ENCODE peak calls at places on chromosomes 12 and 14, in ten cellular contexts. T is A549, H is HFF-Myc, N is Caco-2, F is MM.1S, X is psoas muscle, P is cardiac fibroblast, E is astrocyte of the spinal cord, J is right atrium auricular region, Z is body of pancreas. M is an unnamed sample.

GRCh38 chr12:112370156-112370555 is 12.1 kb downstream of the HECTD4 start:
- DNase-seq in T (no peak), H (no peak), N (no peak), F (no peak), X (no peak), P (peak; percentile 22), E (no peak), J (no peak), Z (no peak), M (no peak)

GRCh38 chr14:70934502-70935134 is 27.4 kb downstream of the PCNX1 start:
- DNase-seq in T (no peak), H (no peak), N (no peak), F (peak; percentile 13), X (no peak), P (peak; percentile 68), E (peak; percentile 16), J (no peak), Z (no peak), M (peak; percentile 65)

GRCh38 chr12:7608184-7608911 is 57.4 kb downstream of the APOBEC1 start:
- DNase-seq in T (no peak), H (no peak), N (no peak), F (no peak), X (no peak), P (no peak), E (no peak), J (no peak), Z (no peak), M (no peak)

GRCh38 chr12:95424271-95424994 is 49.5 kb upstream of the METAP2 start:
- DNase-seq in T (no peak), H (no peak), N (no peak), F (no peak), X (no peak), P (no peak), E (no peak), J (no peak), Z (peak; percentile 62), M (no peak)

GRCh38 chr12:109192358-109192757 is 76.0 kb downstream of the ACACB start:
- DNase-seq in T (peak; percentile 90), H (no peak), N (no peak), F (no peak), X (no peak), P (peak; percentile 60), E (peak; percentile 18), J (no peak), Z (no peak), M (peak; percentile 65)

GRCh38 chr14:36584167-36584811 is 1.9 kb upstream of the NKX2-8 start:
- DNase-seq in T (no peak), H (no peak), N (no peak), F (no peak), X (no peak), P (no peak), E (no peak), J (no peak), Z (no peak), M (no peak)

GRCh38 chr12:86137936-86138335 is 118.3 kb downstream of the MGAT4C start:
- DNase-seq in T (no peak), H (peak; percentile 2), N (no peak), F (no peak), X (no peak), P (peak; percentile 20), E (peak; percentile 52), J (no peak), Z (no peak), M (peak; percentile 84)

GRCh38 chr14:68888025-68888850 is 90.9 kb downstream of the ACTN1 start:
- DNase-seq in T (no peak), H (no peak), N (no peak), F (no peak), X (peak; percentile 42), P (peak; percentile 48), E (peak; percentile 23), J (no peak), Z (peak; percentile 8), M (no peak)

GRCh38 chr12:112418248-112418595 is 525 bp upstream of the PTPN11 start:
- DNase-seq in T (no peak), H (no peak), N (no peak), F (peak; percentile 7), X (no peak), P (no peak), E (no peak), J (no peak), Z (no peak), M (no peak)

GRCh38 chr12:47799357-47799955 is 20.2 kb downstream of the HDAC7 start:
- DNase-seq in T (no peak), H (no peak), N (no peak), F (no peak), X (peak; percentile 91), P (no peak), E (no peak), J (no peak), Z (no peak), M (no peak)

DNA sequence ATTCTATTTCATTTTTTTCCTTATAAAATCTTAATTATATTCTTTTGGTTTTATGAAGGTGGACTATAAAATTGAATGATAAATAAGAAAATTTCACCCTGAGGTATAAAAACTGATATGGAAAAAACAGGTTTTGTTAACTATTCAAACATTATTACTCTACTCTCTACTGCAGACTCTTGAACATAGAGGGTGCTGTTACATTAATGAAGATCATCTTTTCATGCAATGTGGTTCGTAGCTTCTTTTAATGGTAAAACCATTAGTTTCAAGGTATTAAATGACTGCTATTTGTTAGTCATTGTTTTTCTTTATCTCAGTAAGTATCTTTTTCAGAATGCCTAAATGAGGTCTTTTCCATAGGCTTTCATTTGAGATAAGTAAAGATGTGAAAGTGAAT is 510.4 kb downstream of the SLC16A7 start:
- DNase-seq in T (no peak), H (peak; percentile 17), N (no peak), F (no peak), X (no peak), P (peak; percentile 59), E (peak; percentile 37), J (no peak), Z (no peak), M (peak; percentile 58)
- TF ChIP-seq CTCF in T (peak; percentile 52), H (no peak), N (no peak), F (peak; percentile 31), X (no peak), P (peak; percentile 38), E (peak; percentile 36), J (no peak), Z (no peak), M (peak; percentile 57)

DNA sequence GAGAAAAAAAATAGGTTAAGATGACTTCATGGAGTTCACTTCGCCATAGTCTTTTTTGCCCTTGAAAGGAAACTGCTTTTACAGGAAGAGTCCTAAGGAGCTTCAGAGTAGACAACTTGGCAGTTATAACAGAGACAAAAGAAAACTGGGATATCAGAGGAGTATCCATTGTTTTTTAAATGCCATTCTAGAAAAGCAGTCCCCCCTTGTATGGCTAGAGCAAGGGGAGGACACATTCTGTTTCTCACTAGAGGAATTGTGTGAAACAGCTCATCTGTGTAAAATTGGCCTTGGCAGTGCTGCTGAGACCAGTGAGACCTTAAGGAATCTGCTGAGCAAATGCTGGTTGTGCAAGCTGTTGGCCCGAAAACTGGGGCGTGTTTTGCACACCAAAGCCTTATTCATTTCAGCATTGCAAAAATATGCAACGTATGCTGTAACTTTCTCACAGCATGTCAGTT is 128.0 kb downstream of the GPR135 start:
- DNase-seq in T (no peak), H (no peak), N (no peak), F (no peak), X (peak; percentile 79), P (peak; percentile 88), E (peak; percentile 46), J (peak; percentile 87), Z (peak; percentile 19), M (peak; percentile 63)
- H3K4me3 ChIP-seq in T (no peak overlapping the region), H (no peak overlapping the region), N (no peak overlapping the region), F (no peak overlapping the region), X (no peak overlapping the region), P (no peak overlapping the region), E (no peak overlapping the region), J (no peak overlapping the region), Z (no peak overlapping the region), M (no peak overlapping the region)

DNA sequence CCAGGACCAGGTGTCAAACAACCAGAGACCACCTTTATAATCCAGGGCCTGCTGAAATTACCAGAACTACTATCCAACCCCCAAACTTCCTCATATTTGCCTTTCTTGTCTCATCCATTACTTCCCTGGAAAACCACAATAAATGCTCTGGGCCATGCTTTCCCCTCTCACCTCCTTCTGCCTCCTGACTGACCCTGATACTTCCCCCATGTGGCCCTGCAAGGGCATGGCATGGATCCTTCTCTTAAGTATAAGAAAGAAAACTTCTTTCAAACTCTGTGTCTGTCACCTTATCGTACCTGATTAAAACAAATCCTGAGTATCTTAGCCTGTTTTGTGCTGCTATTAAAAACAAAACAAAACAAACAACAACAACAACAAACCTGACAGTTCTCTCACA is 44.7 kb upstream of the CRACR2A start:
- DNase-seq in T (no peak), H (no peak), N (no peak), F (no peak), X (no peak), P (no peak), E (no peak), J (no peak), Z (no peak), M (peak; percentile 6)
- TF ChIP-seq CTCF in T (no peak), H (no peak), N (peak; percentile 45), F (no peak), X (no peak), P (peak; percentile 31), E (no peak), J (no peak), Z (no peak), M (peak; percentile 26)

GRCh38 chr14:105084741-105085571 is 19.7 kb upstream of the GPR132 start:
- DNase-seq in T (no peak), H (no peak), N (peak; percentile 30), F (no peak), X (no peak), P (no peak), E (no peak), J (no peak), Z (no peak), M (no peak)

GRCh38 chr14:105087308-105087962 is 22.2 kb upstream of the GPR132 start:
- DNase-seq in T (peak; percentile 78), H (no peak), N (peak; percentile 81), F (no peak), X (no peak), P (peak; percentile 47), E (peak; percentile 54), J (no peak), Z (no peak), M (peak; percentile 75)

GRCh38 chr14:105085766-105086165 is 20.5 kb upstream of the GPR132 start:
- DNase-seq in T (no peak), H (no peak), N (no peak), F (no peak), X (no peak), P (no peak), E (no peak), J (no peak), Z (no peak), M (no peak)

GRCh38 chr14:105087963-105088811 is 23.0 kb upstream of the GPR132 start:
- DNase-seq in T (peak; percentile 60), H (no peak), N (peak; percentile 89), F (no peak), X (no peak), P (peak; percentile 68), E (peak; percentile 77), J (no peak), Z (peak; percentile 49), M (peak; percentile 78)

DNA sequence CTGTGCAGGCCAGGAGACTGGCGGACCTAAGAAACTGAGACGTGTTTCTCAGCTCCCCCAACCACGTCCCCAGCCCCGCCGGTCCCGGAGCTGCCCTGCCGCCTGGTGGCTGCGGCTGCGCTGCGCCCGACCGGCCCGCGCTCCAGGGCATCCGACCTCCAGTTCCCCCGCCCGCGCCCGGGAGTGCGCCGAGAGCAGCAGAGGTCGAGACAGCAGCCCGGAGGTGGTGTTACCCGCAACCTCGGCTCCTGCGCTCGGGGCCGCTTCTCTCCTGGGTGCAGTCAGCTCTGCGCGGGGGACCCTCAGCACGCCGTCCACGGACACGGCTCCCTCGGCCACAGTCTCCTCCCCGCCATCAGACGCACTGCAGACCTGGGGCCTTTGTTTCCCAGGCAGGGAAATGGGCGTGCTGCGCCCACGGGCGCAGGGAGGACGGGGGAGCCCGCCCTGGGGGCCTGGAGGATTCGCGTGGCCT is 21.6 kb upstream of the GPR132 start:
- DNase-seq in T (peak; percentile 63), H (no peak), N (peak; percentile 84), F (peak; percentile 59), X (peak; percentile 83), P (peak; percentile 75), E (peak; percentile 78), J (no peak), Z (peak; percentile 77), M (peak; percentile 60)
- H3K4me3 ChIP-seq in T (peak overlapping the region; percentile 68), H (peak overlapping the region; percentile 42), N (peak overlapping the region; percentile 43), F (peak overlapping the region; percentile 39), X (peak overlapping the region; percentile 57), P (peak overlapping the region; percentile 59), E (peak overlapping the region; percentile 53), J (peak overlapping the region; percentile 31), Z (no peak overlapping the region), M (peak overlapping the region; percentile 54)

M was measured in fibroblast of mammary gland.